ENCODE peak calls at places on chromosomes 6 and 20, in ten cellular contexts. W is H1, Q is transverse colon, S is A549, O is upper lobe of left lung, F is tibial nerve, D is sigmoid colon, G is K562, Z is stomach, V is GM12878. Y is an unnamed sample.

GRCh38 chr20:59938221-59938620 is 1.9 kb downstream of the PPP1R3D start:
- DNase-seq in V (no peak), Q (no peak), W (no peak), F (no peak), O (no peak), S (no peak), G (no peak), D (no peak), Z (no peak), Y (no peak)

GRCh38 chr20:16518068-16518783 is 55.0 kb downstream of the KIF16B start:
- DNase-seq in V (no peak), S (peak; percentile 69), Z (peak; percentile 52), G (peak; percentile 45), F (peak; percentile 63), D (no peak), W (no peak), Q (peak; percentile 45), O (no peak), Y (no peak)

GRCh38 chr20:38706482-38706881 is 17.8 kb upstream of the SLC32A1 start:
- DNase-seq in F (no peak), W (no peak), Q (no peak), G (no peak), Z (no peak), O (peak; percentile 31), S (no peak), V (no peak), D (no peak), Y (no peak)

GRCh38 chr6:78771619-78772018 is 95.7 kb upstream of the IRAK1BP1 start:
- DNase-seq in D (no peak), S (no peak), O (no peak), Z (no peak), Q (no peak), V (no peak), G (no peak), W (no peak), F (no peak), Y (no peak)

GRCh38 chr6:112428477-112428876 is 81.3 kb downstream of the RFPL4B start:
- DNase-seq in F (no peak), W (no peak), O (no peak), Q (no peak), S (no peak), V (no peak), Z (no peak), G (no peak), D (no peak), Y (no peak)

GRCh38 chr6:170224694-170225660 is 65.9 kb downstream of the DLL1 start:
- DNase-seq in G (no peak), Q (no peak), F (no peak), W (no peak), D (peak; percentile 48), O (peak; percentile 66), Z (peak; percentile 81), S (no peak), V (no peak), Y (peak; percentile 6)

GRCh38 chr6:41228616-41229015 is 467 bp downstream of the TREML4 start:
- DNase-seq in D (no peak), W (no peak), F (no peak), S (peak; percentile 37), Z (no peak), G (peak; percentile 30), O (no peak), Q (no peak), V (no peak), Y (no peak)

GRCh38 chr20:45358282-45359068 is 4.5 kb upstream of the SYS1 start:
- DNase-seq in G (peak; percentile 55), V (no peak), Q (peak; percentile 73), Z (peak; percentile 58), D (peak; percentile 98), F (peak; percentile 92), W (no peak), O (no peak), S (no peak), Y (peak; percentile 85)

GRCh38 chr6:84688187-84688878 is 76.1 kb downstream of the TBX18 start:
- DNase-seq in G (no peak), O (no peak), S (no peak), V (no peak), Z (no peak), W (no peak), D (no peak), Q (no peak), F (no peak), Y (no peak)

GRCh38 chr6:117491916-117492315 is 9.4 kb downstream of the DCBLD1 start:
- DNase-seq in S (no peak), V (no peak), Z (no peak), W (no peak), G (no peak), O (no peak), Q (no peak), F (no peak), D (no peak), Y (no peak)

GRCh38 chr6:126797981-126798380 is 320.5 kb upstream of the RSPO3 start:
- DNase-seq in V (no peak), D (no peak), W (no peak), F (no peak), Q (no peak), G (no peak), S (no peak), Z (no peak), O (no peak), Y (no peak)

GRCh38 chr6:39221115-39221514 is 8.2 kb downstream of the KCNK5 start:
- DNase-seq in Q (no peak), Z (no peak), S (no peak), D (no peak), F (no peak), V (no peak), G (no peak), O (no peak), W (no peak), Y (no peak)

GRCh38 chr6:166419268-166419667 is 36.5 kb upstream of the MPC1 start:
- DNase-seq in O (no peak), G (no peak), D (no peak), F (no peak), W (no peak), Q (peak; percentile 67), S (no peak), V (peak; percentile 71), Z (no peak), Y (no peak)

GRCh38 chr20:40414843-40415615 is 274.0 kb downstream of the MAFB start:
- DNase-seq in W (no peak), G (no peak), D (no peak), F (no peak), Z (peak; percentile 36), S (no peak), Q (peak; percentile 56), O (no peak), V (no peak), Y (no peak)

GRCh38 chr6:43396408-43397149 is 27.1 kb upstream of the ZNF318 start:
- DNase-seq in V (no peak), Z (peak; percentile 40), F (no peak), D (no peak), O (no peak), G (no peak), W (no peak), S (no peak), Q (no peak), Y (no peak)

GRCh38 chr6:147203311-147204059 is 732 bp upstream of the STXBP5 start:
- DNase-seq in D (peak; percentile 82), Q (peak; percentile 81), V (peak; percentile 9), Z (peak; percentile 80), W (no peak), F (peak; percentile 16), O (peak; percentile 96), G (peak; percentile 87), S (peak; percentile 65), Y (peak; percentile 81)

GRCh38 chr6:42374027-42374669 is 77.6 kb downstream of the TRERF1 start:
- DNase-seq in Z (no peak), D (peak; percentile 22), Q (no peak), V (no peak), F (no peak), W (no peak), G (no peak), S (no peak), O (no peak), Y (no peak)

GRCh38 chr20:13800728-13801134 is 15.9 kb downstream of the NDUFAF5 start:
- DNase-seq in W (no peak), G (no peak), S (peak; percentile 47), O (no peak), Z (peak; percentile 88), Q (peak; percentile 66), D (peak; percentile 96), V (no peak), F (peak; percentile 50), Y (peak; percentile 73)

GRCh38 chr6:41531591-41532582 is 14.3 kb upstream of the FOXP4 start:
- DNase-seq in O (peak; percentile 68), D (no peak), S (no peak), W (no peak), G (no peak), Q (peak; percentile 19), V (peak; percentile 92), F (no peak), Z (no peak), Y (no peak)

GRCh38 chr6:35351422-35351821 is 9.1 kb downstream of the PPARD start:
- DNase-seq in G (no peak), O (no peak), W (no peak), D (no peak), Z (no peak), Q (no peak), S (no peak), V (no peak), F (no peak), Y (no peak)
- TF ChIP-seq EP300 in G (no peak), O (no peak), W (no peak), D (no peak), Z (no peak), Q (no peak), S (no peak), V (no peak), F (no peak), Y (no peak)

GRCh38 chr6:138001750-138002349 is 105.4 kb downstream of the PERP start:
- DNase-seq in O (no peak), D (peak; percentile 76), Q (peak; percentile 74), S (peak; percentile 43), V (no peak), F (peak; percentile 87), G (peak; percentile 74), W (no peak), Z (peak; percentile 71), Y (no peak)
- H3K27ac ChIP-seq in O (no peak overlapping the region), D (no peak overlapping the region), Q (no peak overlapping the region), S (no peak overlapping the region), V (no peak overlapping the region), F (no peak overlapping the region), G (no peak overlapping the region), W (no peak overlapping the region), Z (no peak overlapping the region), Y (no peak overlapping the region)

GRCh38 chr6:25384967-25385366 is 105.8 kb downstream of the CARMIL1 start:
- DNase-seq in G (no peak), V (no peak), W (no peak), S (no peak), Z (no peak), F (no peak), O (no peak), D (no peak), Q (no peak), Y (no peak)
- TF ChIP-seq EP300 in G (no peak), V (no peak), W (no peak), S (no peak), Z (no peak), F (no peak), O (no peak), D (no peak), Q (no peak), Y (no peak)

GRCh38 chr6:70424296-70424695 is 11.0 kb downstream of the FAM135A start:
- DNase-seq in O (no peak), W (no peak), F (no peak), Q (no peak), D (no peak), Z (no peak), V (no peak), G (no peak), S (no peak), Y (no peak)

GRCh38 chr6:70421509-70421908 is 8.2 kb downstream of the FAM135A start:
- DNase-seq in G (no peak), O (no peak), V (no peak), D (no peak), Q (no peak), S (no peak), Z (no peak), W (no peak), F (no peak), Y (no peak)

GRCh38 chr6:70423189-70424133 is 10.2 kb downstream of the FAM135A start:
- DNase-seq in Q (no peak), D (no peak), Z (no peak), G (no peak), W (no peak), S (no peak), O (no peak), F (no peak), V (no peak), Y (no peak)
- H3K27ac ChIP-seq in Q (no peak overlapping the region), D (no peak overlapping the region), Z (no peak overlapping the region), G (no peak overlapping the region), W (no peak overlapping the region), S (no peak overlapping the region), O (no peak overlapping the region), F (no peak overlapping the region), V (no peak overlapping the region), Y (no peak overlapping the region)

Y was measured in ovary.